ENCODE peak calls at places on chromosomes 16 and 17, in five cellular contexts. E is mucosa of descending colon; A is right cardiac atrium; X is T-helper 17 cell; B is effector memory CD4-positive, alpha-beta T cell. R is an unnamed sample.

GRCh38 chr16:88624977-88625576 is 13.3 kb upstream of the IL17C start:
- DNase-seq in E (no peak), A (no peak), X (no peak), B (no peak), R (no peak)

GRCh38 chr16:88913001-88913612 is 46.6 kb upstream of the PABPN1L start:
- DNase-seq in E (no peak), A (no peak), X (no peak), B (no peak), R (no peak)

GRCh38 chr16:7167651-7168050 is 165.0 kb upstream of the RBFOX1 start:
- DNase-seq in E (no peak), A (no peak), X (no peak), B (no peak), R (no peak)

GRCh38 chr16:17970816-17971291 is 365.7 kb downstream of the NPIPA8 start:
- DNase-seq in E (no peak), A (no peak), X (no peak), B (no peak), R (no peak)

GRCh38 chr17:28871056-28871579 is 16.3 kb downstream of the ERAL1 start:
- DNase-seq in E (no peak), A (no peak), X (no peak), B (no peak), R (peak; percentile 56)

GRCh38 chr17:77391668-77392375 is 251.1 kb downstream of the SEC14L1 start:
- DNase-seq in E (no peak), A (peak; percentile 80), X (no peak), B (no peak), R (peak; percentile 42)

GRCh38 chr17:2102931-2103398 is 48.1 kb downstream of the HIC1 start:
- DNase-seq in E (no peak), A (no peak), X (no peak), B (no peak), R (no peak)

GRCh38 chr16:79600636-79601091 is at the start of gene MAF:
- DNase-seq in E (peak; percentile 95), A (peak; percentile 94), X (peak; percentile 77), B (peak; percentile 87), R (peak; percentile 85)

GRCh38 chr16:65489531-65490023 is 367.7 kb upstream of the CDH11 start:
- DNase-seq in E (no peak), A (no peak), X (no peak), B (no peak), R (no peak)

GRCh38 chr17:81391964-81392908 is 3.0 kb upstream of the BAHCC1 start:
- DNase-seq in E (no peak), A (peak; percentile 93), X (no peak), B (no peak), R (no peak)

GRCh38 chr16:5017678-5017969 is 16.1 kb downstream of the NAGPA start:
- DNase-seq in E (no peak), A (no peak), X (no peak), B (no peak), R (no peak)

GRCh38 chr17:19334331-19334730 is 28.2 kb downstream of the B9D1 start:
- DNase-seq in E (no peak), A (no peak), X (no peak), B (no peak), R (no peak)
- H3K9me3 ChIP-seq in E (no peaks in the 10 kb centered on the region), A (no peaks in the 10 kb centered on the region), X (no peaks in the 10 kb centered on the region), B (no peaks in the 10 kb centered on the region), R (no peaks in the 10 kb centered on the region)

DNA sequence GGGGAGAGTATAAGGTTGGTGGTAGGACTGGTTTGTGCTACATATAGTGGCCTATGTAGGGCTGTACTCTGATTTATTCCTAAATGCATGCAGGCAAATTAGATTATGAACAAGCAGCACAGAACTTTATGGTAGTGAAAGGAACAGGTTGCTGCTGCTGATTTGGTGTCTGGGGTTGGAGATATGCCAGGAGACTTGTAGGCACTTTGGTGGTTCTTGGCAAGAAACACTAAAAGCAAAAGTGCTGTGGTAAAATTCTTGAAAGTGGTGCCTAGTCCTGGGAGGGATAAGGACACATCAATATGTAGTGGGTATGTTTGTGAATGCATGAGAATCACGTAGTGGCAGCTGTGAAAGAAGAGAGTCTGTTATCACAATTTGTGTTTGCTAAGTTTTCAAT is 2126.0 kb downstream of the TP53TG3F start:
- DNase-seq in E (no peak), A (no peak), X (no peak), B (no peak), R (no peak)
- H3K9me3 ChIP-seq in E (peaks cover 65% of the 10 kb centered on the region), A (no peaks in the 10 kb centered on the region), X (no peaks in the 10 kb centered on the region), B (no peaks in the 10 kb centered on the region), R (peaks cover 7% of the 10 kb centered on the region)

GRCh38 chr16:35377142-35377541 is 1917.7 kb downstream of the TP53TG3F start:
- DNase-seq in E (no peak), A (no peak), X (no peak), B (no peak), R (no peak)
- H3K9me3 ChIP-seq in E (peaks cover 47% of the 10 kb centered on the region), A (no peaks in the 10 kb centered on the region), X (no peaks in the 10 kb centered on the region), B (no peaks in the 10 kb centered on the region), R (no peaks in the 10 kb centered on the region)

GRCh38 chr16:35751191-35751941 is 2292.0 kb downstream of the TP53TG3F start:
- DNase-seq in E (peak; percentile 36), A (no peak), X (no peak), B (no peak), R (no peak)
- H3K9me3 ChIP-seq in E (peaks cover 95% of the 10 kb centered on the region), A (no peaks in the 10 kb centered on the region), X (no peaks in the 10 kb centered on the region), B (peaks cover 19% of the 10 kb centered on the region), R (peaks cover 82% of the 10 kb centered on the region)